ENCODE peak calls at places on chromosomes 13 and 19, in ten cellular contexts. O, C, T, M, D, G, J, X, H and K are unnamed samples.
A peak's percentile ranks its signal among the peaks of the same experiment; 100 is the strongest.

GRCh38 chr19:18414504-18415176 is 4.6 kb upstream of the SSBP4 start:
- DNase-seq in O (no peak), C (peak; percentile 47), T (no peak), M (no peak), D (peak; percentile 60), G (no peak), J (peak; percentile 33), X (no peak), H (no peak), K (no peak)

GRCh38 chr13:80040219-80040976 is 300.5 kb downstream of the SPRY2 start:
- DNase-seq in O (no peak), C (no peak), T (no peak), M (no peak), D (no peak), G (no peak), J (no peak), X (no peak), H (no peak), K (peak; percentile 17)

GRCh38 chr13:43648733-43649132 is 138.0 kb downstream of the ENOX1 start:
- DNase-seq in O (no peak), C (no peak), T (no peak), M (no peak), D (no peak), G (no peak), J (no peak), X (no peak), H (no peak), K (no peak)

GRCh38 chr13:104837756-104838155 is 1697.7 kb downstream of the EFNB2 start:
- DNase-seq in O (no peak), C (no peak), T (no peak), M (no peak), D (no peak), G (no peak), J (no peak), X (no peak), H (no peak), K (no peak)

GRCh38 chr19:53908106-53908932 is 759 bp upstream of the CACNG7 start:
- DNase-seq in O (peak; percentile 94), C (peak; percentile 13), T (no peak), M (peak; percentile 33), D (no peak), G (no peak), J (peak; percentile 43), X (no peak), H (peak; percentile 34), K (peak; percentile 86)

GRCh38 chr13:65292488-65292901 is 1937.6 kb downstream of the PCDH9 start:
- DNase-seq in O (no peak), C (no peak), T (no peak), M (no peak), D (no peak), G (no peak), J (no peak), X (no peak), H (no peak), K (peak; percentile 2)

GRCh38 chr19:54137913-54138776 is 583 bp downstream of the CNOT3 start:
- DNase-seq in O (peak; percentile 67), C (no peak), T (peak; percentile 69), M (no peak), D (no peak), G (peak; percentile 54), J (no peak), X (peak; percentile 35), H (peak; percentile 59), K (peak; percentile 67)

GRCh38 chr19:6995054-6995453 is 26.2 kb downstream of the MBD3L2B start:
- DNase-seq in O (no peak), C (no peak), T (no peak), M (no peak), D (no peak), G (no peak), J (no peak), X (no peak), H (no peak), K (no peak)

GRCh38 chr13:86906458-86906857 is 764.7 kb upstream of the SLITRK5 start:
- DNase-seq in O (no peak), C (no peak), T (no peak), M (no peak), D (no peak), G (no peak), J (no peak), X (no peak), H (no peak), K (no peak)

GRCh38 chr13:100627142-100627541 is 38.6 kb upstream of the GGACT start:
- DNase-seq in O (no peak), C (no peak), T (no peak), M (no peak), D (no peak), G (no peak), J (no peak), X (no peak), H (no peak), K (no peak)

GRCh38 chr19:4971424-4971793 is 2.5 kb downstream of the KDM4B start:
- DNase-seq in O (peak; percentile 72), C (no peak), T (no peak), M (peak; percentile 38), D (no peak), G (peak; percentile 60), J (no peak), X (peak; percentile 56), H (peak; percentile 68), K (no peak)

DNA sequence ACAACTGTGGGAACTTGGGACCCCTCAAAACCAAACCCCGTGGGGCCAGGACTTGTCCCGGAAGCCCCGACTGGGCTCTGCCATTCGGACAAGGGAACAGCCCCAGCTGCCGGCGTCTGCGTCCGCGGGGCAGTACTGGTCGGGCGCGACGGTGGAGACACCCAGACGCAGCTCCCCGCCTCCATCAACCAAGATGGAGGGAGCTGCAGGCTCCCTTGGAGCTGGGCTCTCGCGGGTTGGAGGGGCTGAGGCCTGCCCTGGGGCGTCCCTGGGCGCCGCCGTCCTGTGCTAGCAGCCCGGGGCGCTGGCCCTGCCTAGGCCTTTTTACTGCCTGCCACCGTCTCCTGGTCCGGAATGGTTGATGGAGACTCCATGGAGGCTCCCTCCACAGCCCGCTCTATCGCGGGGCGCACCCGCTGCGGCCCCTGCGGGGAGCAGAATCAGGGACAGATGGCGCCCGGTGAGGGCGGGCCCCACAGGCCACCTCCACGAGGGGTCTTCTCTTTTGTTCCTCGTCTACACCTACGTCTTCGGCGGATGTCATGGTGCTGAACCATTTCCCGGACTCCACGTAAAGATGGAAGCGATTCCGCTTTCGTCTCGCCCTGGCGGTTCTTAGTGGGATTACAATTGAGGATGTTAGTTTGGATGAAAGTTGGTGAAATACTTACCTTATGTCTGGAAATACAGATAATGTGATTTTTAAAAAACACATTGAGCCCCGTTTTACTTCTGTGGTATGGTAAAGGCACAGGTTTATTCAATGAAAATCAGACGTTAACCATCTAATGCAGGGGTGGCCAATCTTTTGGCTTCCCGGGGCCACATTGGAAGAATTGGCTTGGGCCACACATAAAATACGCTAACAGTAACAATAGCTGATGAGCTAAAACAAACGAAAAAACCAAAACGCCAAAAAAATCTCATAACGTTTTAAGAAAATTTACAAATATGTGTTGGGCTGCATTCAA is 1.2 kb upstream of the ZMYM5 start:
- DNase-seq in O (peak; percentile 83), C (peak; percentile 63), T (peak; percentile 35), M (peak; percentile 70), D (peak; percentile 67), G (peak; percentile 67), J (peak; percentile 68), X (peak; percentile 68), H (peak; percentile 23), K (peak; percentile 28)
- TF ChIP-seq POLR2A in O (peak; percentile 45), C (no peak), T (peak; percentile 78), M (no peak), D (no peak), G (no peak), J (no peak), X (no peak), H (peak; percentile 72), K (peak; percentile 2)

GRCh38 chr19:11798391-11799296 is at the start of gene ZNF491:
- DNase-seq in O (peak; percentile 94), C (peak; percentile 86), T (peak; percentile 95), M (peak; percentile 94), D (peak; percentile 91), G (peak; percentile 94), J (peak; percentile 95), X (peak; percentile 95), H (peak; percentile 90), K (peak; percentile 93)
- TF ChIP-seq POLR2A in O (peak; percentile 44), C (no peak), T (peak; percentile 74), M (no peak), D (peak; percentile 60), G (peak; percentile 93), J (no peak), X (peak; percentile 47), H (peak; percentile 31), K (peak; percentile 63)

GRCh38 chr13:50126378-50127016 is 111.3 kb downstream of the KCNRG start:
- DNase-seq in O (no peak), C (no peak), T (no peak), M (no peak), D (no peak), G (no peak), J (no peak), X (no peak), H (no peak), K (no peak)
- TF ChIP-seq POLR2A in O (no peak), C (no peak), T (no peak), M (no peak), D (no peak), G (no peak), J (no peak), X (no peak), H (no peak), K (no peak)

GRCh38 chr19:17305211-17305516 is 508 bp upstream of the MRPL34 start:
- DNase-seq in O (no peak), C (no peak), T (no peak), M (no peak), D (no peak), G (no peak), J (no peak), X (no peak), H (no peak), K (no peak)

GRCh38 chr19:17303167-17303939 is at the start of gene ABHD8:
- DNase-seq in O (peak; percentile 99), C (peak; percentile 98), T (peak; percentile 91), M (peak; percentile 97), D (peak; percentile 96), G (peak; percentile 98), J (peak; percentile 98), X (peak; percentile 97), H (peak; percentile 91), K (peak; percentile 92)

GRCh38 chr19:17303940-17304267 is 679 bp upstream of the ABHD8 start:
- DNase-seq in O (no peak), C (peak; percentile 46), T (no peak), M (no peak), D (peak; percentile 26), G (no peak), J (no peak), X (no peak), H (no peak), K (no peak)

GRCh38 chr19:17305517-17306284 is at the start of gene MRPL34:
- DNase-seq in O (peak; percentile 96), C (peak; percentile 97), T (peak; percentile 78), M (peak; percentile 99), D (peak; percentile 97), G (peak; percentile 97), J (peak; percentile 97), X (peak; percentile 99), H (peak; percentile 70), K (peak; percentile 93)

DNA sequence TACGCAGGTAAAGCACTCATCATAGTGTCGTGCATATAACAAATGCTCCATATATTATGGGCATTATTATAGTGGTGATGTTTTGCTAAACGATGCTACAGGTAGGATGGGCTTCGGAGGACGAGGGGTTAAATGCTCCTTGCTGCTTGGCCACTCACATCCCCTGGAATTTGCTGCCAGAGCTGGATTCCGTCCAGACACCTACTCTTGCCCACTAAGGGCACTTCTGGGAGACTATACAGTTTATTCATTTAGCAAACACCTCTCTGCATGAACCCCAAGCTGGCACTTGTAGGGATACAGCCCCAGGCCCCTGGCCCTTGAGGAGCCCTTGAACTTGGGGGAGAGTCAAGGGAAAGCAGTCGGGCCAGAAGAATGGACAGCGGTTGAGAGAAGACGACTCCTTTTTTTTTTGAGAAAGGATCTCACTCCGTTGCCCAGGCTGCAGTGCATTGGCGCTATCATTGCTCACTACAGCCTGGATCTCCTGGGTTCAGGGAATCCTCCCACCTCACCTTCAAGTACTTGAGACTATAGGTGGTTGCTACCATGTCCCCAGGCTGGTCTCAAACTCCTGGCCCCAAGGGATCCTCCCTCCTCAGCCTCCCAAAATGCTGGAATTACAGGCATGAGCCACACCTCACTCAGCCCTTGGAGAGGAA is 1.2 kb upstream of the MRPL34 start:
- DNase-seq in O (no peak), C (peak; percentile 24), T (no peak), M (no peak), D (peak; percentile 29), G (no peak), J (no peak), X (no peak), H (no peak), K (no peak)
- TF ChIP-seq POLR2A in O (no peak), C (no peak), T (no peak), M (no peak), D (no peak), G (no peak), J (no peak), X (no peak), H (no peak), K (no peak)